ENCODE peak calls at places on chromosomes 6 and 20, in five cellular contexts. T is neural progenitor cell; X is CD8-positive, alpha-beta T cell; L is hepatocyte; U is GM12878. F is an unnamed sample. For H3K36me3, the result is how much of the 10 kb centered on the place peaks cover.

GRCh38 chr6:38570750-38571149 is 69.0 kb downstream of the BTBD9 start:
- DNase-seq in T (no peak), X (no peak), L (peak), U (no peak), F (no peak)

GRCh38 chr6:33288141-33288941 is 698 bp downstream of the WDR46 start:
- DNase-seq in T (no peak), X (no peak), L (no peak), U (no peak), F (no peak)

GRCh38 chr6:89430563-89430962 is 2.4 kb upstream of the ANKRD6 start:
- DNase-seq in T (peak), X (no peak), L (no peak), U (no peak), F (peak)

GRCh38 chr6:72783035-72783434 is 161.2 kb downstream of the KCNQ5 start:
- DNase-seq in T (no peak), X (no peak), L (no peak), U (no peak), F (no peak)

GRCh38 chr20:1383621-1384404 is 9.0 kb downstream of the FKBP1A start:
- DNase-seq in T (no peak), X (no peak), L (peak), U (no peak), F (no peak)

GRCh38 chr6:125432968-125433367 is 131.2 kb upstream of the HDDC2 start:
- DNase-seq in T (no peak), X (no peak), L (no peak), U (no peak), F (no peak)

GRCh38 chr20:31497838-31498540 is 16.3 kb upstream of the HM13 start:
- DNase-seq in T (no peak), X (no peak), L (peak), U (no peak), F (no peak)

GRCh38 chr20:31721408-31722332 is 998 bp downstream of the BCL2L1 start:
- DNase-seq in T (no peak), X (no peak), L (no peak), U (no peak), F (no peak)

GRCh38 chr6:148413321-148414094 is 70.9 kb downstream of the SASH1 start:
- DNase-seq in T (no peak), X (no peak), L (no peak), U (no peak), F (no peak)

GRCh38 chr6:165834613-165835259 is 171.7 kb upstream of the PDE10A start:
- DNase-seq in T (no peak), X (no peak), L (peak), U (no peak), F (no peak)

GRCh38 chr6:17585766-17586502 is 14.2 kb upstream of the FAM8A1 start:
- DNase-seq in T (peak), X (no peak), L (peak), U (no peak), F (peak)
- TF ChIP-seq CTCF in T (peak), X (no peak), L (no peak), U (no peak), F (peak)

GRCh38 chr20:21342656-21343345 is 39.7 kb downstream of the XRN2 start:
- DNase-seq in T (no peak), X (no peak), L (no peak), U (no peak), F (no peak)
- H3K36me3 ChIP-seq in T (under half), X (under half), L (under half), U (under half), F (half or more)

GRCh38 chr20:62381202-62381797 is 5.6 kb upstream of the RPS21 start:
- DNase-seq in T (no peak), X (no peak), L (no peak), U (no peak), F (peak)
- H3K27ac ChIP-seq in T (no peak), X (no peak), L (peak), U (no peak), F (peak)

GRCh38 chr20:25229486-25230176 is 18.3 kb upstream of the PYGB start:
- DNase-seq in T (no peak), X (no peak), L (no peak), U (no peak), F (no peak)

GRCh38 chr20:25225642-25226432 is 22.0 kb upstream of the PYGB start:
- DNase-seq in T (no peak), X (no peak), L (no peak), U (no peak), F (no peak)

GRCh38 chr20:25224941-25225340 is 22.9 kb upstream of the PYGB start:
- DNase-seq in T (no peak), X (no peak), L (no peak), U (no peak), F (no peak)

GRCh38 chr20:25226433-25227316 is 21.2 kb upstream of the PYGB start:
- DNase-seq in T (no peak), X (no peak), L (no peak), U (no peak), F (peak)

DNA sequence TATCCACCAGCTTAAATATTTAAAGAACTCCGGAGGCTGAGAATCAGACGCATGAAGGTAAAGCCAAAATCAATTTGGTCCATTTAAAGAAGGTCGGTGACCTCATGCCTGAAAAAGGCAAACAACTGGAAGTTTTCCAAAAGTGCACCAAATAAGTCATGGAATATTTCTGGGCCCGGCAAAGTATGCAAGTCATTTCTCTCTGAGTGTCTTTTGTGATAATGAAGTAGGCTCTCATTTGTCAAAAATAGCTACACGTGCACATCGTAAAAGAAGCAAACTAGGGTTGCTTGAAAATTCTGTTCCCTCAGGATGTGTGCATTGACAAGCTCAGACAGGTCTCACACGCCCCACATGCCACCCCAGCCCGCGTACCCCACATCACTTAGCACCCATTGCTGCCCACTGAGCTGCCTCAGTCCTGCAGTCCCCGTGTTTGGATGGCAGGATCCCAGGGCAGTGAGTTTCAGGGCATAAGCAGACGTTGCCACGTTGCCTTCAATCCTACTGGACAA is 20.5 kb upstream of the PYGB start:
- DNase-seq in T (no peak), X (no peak), L (no peak), U (no peak), F (no peak)
- TF ChIP-seq CTCF in T (no peak), X (no peak), L (no peak), U (no peak), F (no peak)

GRCh38 chr6:110101885-110102284 is 77.6 kb downstream of the WASF1 start:
- DNase-seq in T (no peak), X (no peak), L (no peak), U (no peak), F (no peak)

GRCh38 chr6:110103260-110103659 is 76.2 kb downstream of the WASF1 start:
- DNase-seq in T (no peak), X (no peak), L (no peak), U (no peak), F (no peak)

GRCh38 chr6:110098511-110099116 is 80.9 kb downstream of the WASF1 start:
- DNase-seq in T (no peak), X (no peak), L (no peak), U (no peak), F (no peak)

GRCh38 chr6:110105296-110105695 is 74.2 kb downstream of the WASF1 start:
- DNase-seq in T (no peak), X (no peak), L (no peak), U (no peak), F (no peak)

GRCh38 chr6:110102411-110102810 is 77.1 kb downstream of the WASF1 start:
- DNase-seq in T (no peak), X (no peak), L (no peak), U (no peak), F (no peak)
- H3K36me3 ChIP-seq in T (under half), X (under half), L (under half), U (under half), F (under half)

DNA sequence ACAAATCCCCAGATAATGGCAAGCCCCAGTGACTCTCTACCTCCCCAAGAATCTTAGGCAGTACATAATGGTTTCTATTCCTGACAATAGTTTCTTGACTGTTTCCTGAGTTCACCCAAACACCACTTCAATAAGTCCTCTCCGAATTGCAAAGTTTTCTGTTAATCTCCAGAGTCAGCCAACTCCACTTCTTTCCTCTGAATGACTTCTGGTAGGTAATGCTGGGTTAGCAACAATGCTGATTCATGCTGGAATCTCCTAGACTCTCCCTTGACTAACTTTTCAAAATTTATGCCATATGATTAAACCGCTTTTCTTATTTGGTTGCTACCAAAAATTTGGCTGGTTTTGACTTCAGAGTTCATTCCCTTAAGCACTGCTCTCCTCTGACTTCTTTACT is 249.6 kb upstream of the PLN start:
- DNase-seq in T (no peak), X (no peak), L (no peak), U (no peak), F (no peak)
- H3K27ac ChIP-seq in T (no peak), X (no peak), L (peak), U (no peak), F (no peak)

DNA sequence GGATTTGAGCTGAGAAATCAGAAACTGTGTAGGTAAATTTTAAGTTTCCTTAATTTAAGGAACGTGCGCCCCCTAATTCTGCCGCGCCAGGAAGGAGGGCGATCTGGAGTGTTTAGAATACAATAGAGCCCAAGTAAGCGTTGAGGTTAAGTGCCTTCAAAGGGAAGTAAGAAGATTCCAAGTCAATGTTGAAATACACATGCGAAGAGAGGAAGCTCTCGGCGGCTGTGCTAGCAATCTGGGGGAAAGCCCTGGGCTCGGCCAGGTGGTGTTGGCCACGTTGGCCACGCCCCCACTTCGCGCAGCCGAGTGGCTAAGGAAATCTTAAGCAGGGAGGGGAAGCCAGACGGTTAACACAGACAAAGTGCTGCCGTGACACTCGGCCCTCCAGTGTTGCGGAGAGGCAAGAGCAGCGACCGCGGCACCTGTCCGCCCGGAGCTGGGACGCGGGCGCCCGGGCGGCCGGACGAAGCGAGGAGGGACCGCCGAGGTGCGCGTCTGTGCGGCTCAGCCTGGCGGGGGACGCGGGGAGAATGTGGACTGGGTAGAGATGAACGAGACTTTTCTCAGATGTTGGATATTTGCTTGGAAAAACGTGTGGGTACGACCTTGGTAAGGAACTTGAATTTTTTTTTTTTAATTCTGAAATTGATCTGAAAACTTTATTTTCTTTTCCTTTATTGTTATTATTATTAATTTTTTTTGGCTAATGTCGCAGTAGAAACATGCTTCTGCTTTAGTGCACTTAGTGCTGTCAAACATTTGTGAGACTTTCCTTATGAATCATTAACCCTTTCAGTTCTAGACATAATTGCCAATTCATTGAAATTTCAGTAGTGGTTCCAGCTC is at the start of gene PRDM1:
- DNase-seq in T (peak), X (peak), L (peak), U (peak), F (peak)
- TF ChIP-seq CTCF in T (peak), X (no peak), L (peak), U (peak), F (peak)

GRCh38 chr20:34530342-34530741 is 14.1 kb downstream of the DYNLRB1 start:
- DNase-seq in T (no peak), X (no peak), L (no peak), U (no peak), F (no peak)

GRCh38 chr20:34531608-34532265 is 15.5 kb downstream of the DYNLRB1 start:
- DNase-seq in T (no peak), X (no peak), L (no peak), U (no peak), F (no peak)

GRCh38 chr20:34532320-34532719 is 16.1 kb downstream of the DYNLRB1 start:
- DNase-seq in T (no peak), X (no peak), L (no peak), U (no peak), F (no peak)

GRCh38 chr20:34528921-34529297 is 12.7 kb downstream of the DYNLRB1 start:
- DNase-seq in T (no peak), X (no peak), L (no peak), U (no peak), F (no peak)

DNA sequence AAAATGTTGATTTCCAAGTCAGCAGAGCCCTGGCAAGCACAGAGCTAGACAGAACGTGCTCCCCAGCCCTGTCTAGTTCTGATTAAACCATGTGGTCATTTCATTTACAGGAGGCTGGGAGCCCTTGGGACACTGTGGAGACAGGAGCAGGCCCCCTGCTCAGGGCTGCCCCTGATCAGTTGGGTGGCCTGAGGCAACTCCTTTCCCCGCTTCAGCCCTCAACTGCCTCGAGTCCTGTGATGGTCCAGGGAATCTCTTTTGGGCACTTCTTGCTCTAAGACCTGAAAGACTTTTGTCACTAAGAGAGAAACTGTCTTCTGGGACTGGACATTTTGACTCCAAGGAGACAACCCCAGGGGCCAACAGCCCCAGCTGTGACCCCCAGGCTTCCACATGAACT is 13.5 kb downstream of the DYNLRB1 start:
- DNase-seq in T (no peak), X (no peak), L (no peak), U (no peak), F (no peak)
- H3K36me3 ChIP-seq in T (under half), X (half or more), L (under half), U (under half), F (half or more)